ENCODE peak calls at places on chromosomes 7 and 10, in eight cellular contexts. C is neural progenitor cell; J is psoas muscle; L is body of pancreas; K is Peyer's patch; P is MM.1S; U is CD4-positive, alpha-beta memory T cell; O is PC-9. T is an unnamed sample.

GRCh38 chr10:20618148-20618547 is 279.0 kb downstream of the NEBL start:
- DNase-seq in C (no peak), J (no peak), L (no peak), K (no peak), P (no peak), U (no peak), O (no peak), T (no peak)

GRCh38 chr7:17965600-17965999 is 25.3 kb upstream of the SNX13 start:
- DNase-seq in C (no peak), J (no peak), L (no peak), K (no peak), P (no peak), U (no peak), O (peak; percentile 32), T (no peak)

GRCh38 chr10:29163746-29164145 is 125.1 kb upstream of the LYZL1 start:
- DNase-seq in C (no peak), J (no peak), L (no peak), K (no peak), P (no peak), U (no peak), O (no peak), T (no peak)

GRCh38 chr7:1926908-1927306 is 256.8 kb downstream of the ELFN1 start:
- DNase-seq in C (no peak), J (no peak), L (no peak), K (no peak), P (no peak), U (peak; percentile 83), O (no peak), T (no peak)

GRCh38 chr10:100004805-100005510 is 4.8 kb downstream of the DNMBP start:
- DNase-seq in C (no peak), J (no peak), L (no peak), K (no peak), P (no peak), U (no peak), O (no peak), T (no peak)

GRCh38 chr10:124917168-124917938 is 24.6 kb upstream of the ZRANB1 start:
- DNase-seq in C (peak; percentile 54), J (peak; percentile 74), L (peak; percentile 50), K (peak; percentile 28), P (peak; percentile 32), U (peak; percentile 41), O (no peak), T (peak; percentile 48)

GRCh38 chr10:30788307-30788706 is 158.8 kb upstream of the LYZL2 start:
- DNase-seq in C (no peak), J (no peak), L (no peak), K (no peak), P (peak; percentile 30), U (no peak), O (no peak), T (no peak)

GRCh38 chr10:36504752-36505151 is 620.6 kb upstream of the ANKRD30A start:
- DNase-seq in C (no peak), J (no peak), L (no peak), K (no peak), P (no peak), U (no peak), O (no peak), T (no peak)

GRCh38 chr7:38846280-38846679 is 62.7 kb downstream of the VPS41 start:
- DNase-seq in C (no peak), J (no peak), L (no peak), K (no peak), P (no peak), U (no peak), O (no peak), T (no peak)

GRCh38 chr10:97279121-97279815 is 13.2 kb downstream of the ARHGAP19 start:
- DNase-seq in C (no peak), J (no peak), L (no peak), K (no peak), P (no peak), U (no peak), O (peak; percentile 45), T (no peak)

GRCh38 chr10:26215534-26215922 is 1.0 kb upstream of the GAD2 start:
- DNase-seq in C (no peak), J (no peak), L (no peak), K (no peak), P (no peak), U (no peak), O (no peak), T (no peak)

GRCh38 chr7:100887955-100888481 is 1.5 kb downstream of the UFSP1 start:
- DNase-seq in C (no peak), J (no peak), L (no peak), K (no peak), P (no peak), U (no peak), O (no peak), T (no peak)
- H3K27ac ChIP-seq in C (no peak overlapping the region), J (peak overlapping the region; percentile 89), L (no peak overlapping the region), K (peak overlapping the region; percentile 58), P (no peak overlapping the region), U (peak overlapping the region; percentile 81), O (peak overlapping the region; percentile 55), T (peak overlapping the region; percentile 52)

GRCh38 chr7:129212126-129212525 is 12.7 kb upstream of the AHCYL2 start:
- DNase-seq in C (no peak), J (no peak), L (no peak), K (no peak), P (no peak), U (no peak), O (no peak), T (no peak)

GRCh38 chr7:129208667-129209066 is 16.2 kb upstream of the AHCYL2 start:
- DNase-seq in C (no peak), J (no peak), L (no peak), K (no peak), P (no peak), U (no peak), O (no peak), T (no peak)

GRCh38 chr7:129210989-129211312 is 13.9 kb upstream of the AHCYL2 start:
- DNase-seq in C (no peak), J (no peak), L (no peak), K (no peak), P (no peak), U (no peak), O (no peak), T (no peak)

GRCh38 chr7:129210256-129210988 is 14.4 kb upstream of the AHCYL2 start:
- DNase-seq in C (peak; percentile 76), J (peak; percentile 91), L (peak; percentile 86), K (peak; percentile 78), P (peak; percentile 81), U (peak; percentile 42), O (no peak), T (peak; percentile 20)

DNA sequence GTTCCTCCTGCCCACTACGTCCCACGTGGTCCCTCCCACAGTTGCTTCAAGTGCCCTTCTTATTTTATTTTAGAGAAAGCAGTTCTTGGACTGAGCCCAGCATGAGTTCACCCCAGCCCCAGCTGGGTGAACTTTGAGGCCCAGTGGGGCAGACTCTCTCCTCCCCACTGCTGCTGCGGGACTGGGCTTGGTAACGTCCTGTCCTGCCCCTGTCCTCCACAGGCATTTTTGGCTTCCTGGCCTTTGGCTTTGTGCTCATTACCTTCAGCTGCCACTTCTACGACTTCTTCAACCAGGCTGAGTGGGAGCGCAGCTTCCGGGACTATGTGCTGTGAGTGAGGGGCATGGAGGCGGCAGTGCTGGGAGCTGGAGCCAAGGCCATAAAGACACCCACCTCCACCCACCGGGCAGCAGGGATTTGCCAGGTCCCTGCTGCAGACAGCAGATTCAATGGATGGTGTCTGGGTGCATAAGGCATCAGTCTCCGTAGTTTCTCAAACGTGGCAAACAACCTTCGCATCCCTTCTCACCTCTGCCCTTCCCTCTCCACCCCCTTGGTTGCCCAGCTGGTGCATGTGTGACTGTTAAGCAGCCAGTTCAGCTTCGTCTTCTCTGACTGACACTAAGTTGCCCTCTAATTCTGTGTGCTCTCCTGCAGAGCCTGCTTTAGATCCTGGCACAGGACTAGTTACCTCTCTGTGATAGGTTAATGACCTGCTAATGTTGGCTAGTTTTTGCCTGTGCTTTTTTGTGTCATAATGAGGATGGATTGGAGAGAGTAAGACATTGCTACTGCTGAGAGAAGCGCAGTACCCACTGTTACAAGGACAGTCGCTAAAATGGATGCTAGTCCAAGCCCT is 15.5 kb upstream of the AHCYL2 start:
- DNase-seq in C (no peak), J (no peak), L (no peak), K (no peak), P (no peak), U (no peak), O (no peak), T (no peak)
- H3K27ac ChIP-seq in C (no peak overlapping the region), J (no peak overlapping the region), L (no peak overlapping the region), K (no peak overlapping the region), P (no peak overlapping the region), U (no peak overlapping the region), O (no peak overlapping the region), T (no peak overlapping the region)

DNA sequence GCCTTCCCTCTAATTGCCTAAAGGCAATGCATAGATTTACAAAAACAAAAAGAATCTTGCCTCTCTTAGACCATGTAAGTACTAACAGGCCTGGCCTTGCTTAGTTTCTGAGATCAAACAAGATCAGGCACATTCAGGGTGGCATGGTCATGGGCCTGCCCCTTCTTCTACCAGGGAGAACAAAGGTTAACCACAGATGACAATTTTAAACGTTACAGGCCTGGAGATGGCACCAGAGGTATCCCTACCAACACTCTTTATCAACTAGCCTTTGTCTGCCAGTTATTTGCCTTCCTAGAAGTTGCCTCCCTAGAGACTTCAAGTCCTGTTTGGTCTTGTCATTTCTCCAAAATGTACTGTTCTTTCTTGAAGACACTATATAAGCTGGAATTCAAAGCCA is 252.6 kb downstream of the DOCK4 start:
- DNase-seq in C (peak; percentile 31), J (no peak), L (no peak), K (no peak), P (peak; percentile 73), U (no peak), O (no peak), T (no peak)
- H3K27ac ChIP-seq in C (no peak overlapping the region), J (no peak overlapping the region), L (no peak overlapping the region), K (no peak overlapping the region), P (no peak overlapping the region), U (no peak overlapping the region), O (no peak overlapping the region), T (no peak overlapping the region)

GRCh38 chr10:13829790-13830189 is 243.0 kb downstream of the PRPF18 start:
- DNase-seq in C (no peak), J (no peak), L (no peak), K (no peak), P (peak; percentile 7), U (no peak), O (no peak), T (no peak)

GRCh38 chr10:13830385-13830784 is 243.6 kb downstream of the PRPF18 start:
- DNase-seq in C (no peak), J (no peak), L (no peak), K (no peak), P (no peak), U (no peak), O (no peak), T (no peak)

GRCh38 chr10:13827418-13827817 is 240.7 kb downstream of the PRPF18 start:
- DNase-seq in C (no peak), J (no peak), L (no peak), K (no peak), P (no peak), U (no peak), O (no peak), T (no peak)

GRCh38 chr10:13834581-13835286 is 248.0 kb downstream of the PRPF18 start:
- DNase-seq in C (peak; percentile 53), J (no peak), L (no peak), K (no peak), P (no peak), U (no peak), O (no peak), T (no peak)

DNA sequence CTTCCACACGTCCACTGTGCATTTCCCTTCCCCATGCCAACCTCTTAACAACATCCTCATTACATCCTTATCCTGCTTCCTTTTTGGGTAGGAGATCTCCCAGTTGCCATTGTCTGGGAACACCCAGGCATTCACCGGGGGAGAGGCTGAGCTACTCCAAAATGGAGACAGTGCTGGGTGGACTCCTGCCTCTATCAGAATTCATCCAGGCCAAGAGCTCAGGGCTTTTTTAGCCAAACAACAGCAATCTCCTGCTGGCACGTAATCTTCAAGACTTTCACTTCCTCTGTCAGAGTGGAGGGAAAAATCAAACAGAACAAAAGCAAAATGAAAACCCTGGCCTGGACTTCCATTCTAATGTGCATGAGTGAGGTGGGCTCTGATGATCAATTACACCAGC is 244.9 kb downstream of the PRPF18 start:
- DNase-seq in C (peak; percentile 43), J (no peak), L (no peak), K (no peak), P (peak; percentile 21), U (no peak), O (no peak), T (no peak)
- H3K27ac ChIP-seq in C (peak overlapping the region; percentile 32), J (peak overlapping the region; percentile 10), L (no peak overlapping the region), K (no peak overlapping the region), P (no peak overlapping the region), U (no peak overlapping the region), O (no peak overlapping the region), T (no peak overlapping the region)